ENCODE peak calls at places on chromosome 14, in six cellular contexts. W is mesenchymal stem cell, U is neuronal stem cell, P is trophoblast cell, O is H9, A is H1. X is an unnamed sample.

GRCh38 chr14:54193871-54194270 is 202.9 kb upstream of the CDKN3 start:
- DNase-seq in O (no peak), W (no peak), U (no peak), A (no peak), P (no peak), X (no peak)

GRCh38 chr14:48665077-48665784 is 920.9 kb downstream of the RPS29 start:
- DNase-seq in W (no peak), O (no peak), A (no peak), P (no peak), U (no peak), X (peak)

GRCh38 chr14:73795974-73796373 is 55.7 kb upstream of the PTGR2 start:
- DNase-seq in U (no peak), W (no peak), A (no peak), P (peak), O (no peak), X (peak)

GRCh38 chr14:75427482-75428229 is at the start of gene JDP2:
- DNase-seq in W (peak), P (peak), U (peak), A (no peak), O (peak), X (peak)

GRCh38 chr14:99245541-99246511 is 26.2 kb downstream of the BCL11B start:
- DNase-seq in W (no peak), O (peak), P (no peak), U (no peak), A (no peak), X (no peak)

GRCh38 chr14:22666203-22666893 is 22.2 kb upstream of the OR6J1 start:
- DNase-seq in O (no peak), A (no peak), P (no peak), W (no peak), U (no peak), X (no peak)

GRCh38 chr14:28770061-28770460 is 3.5 kb downstream of the FOXG1 start:
- DNase-seq in W (no peak), P (no peak), U (no peak), A (no peak), O (no peak), X (no peak)

GRCh38 chr14:100132161-100132902 is 27.1 kb downstream of the DEGS2 start:
- DNase-seq in A (no peak), O (no peak), U (no peak), P (no peak), W (no peak), X (no peak)

GRCh38 chr14:20486700-20487401 is 17.6 kb downstream of the PNP start:
- DNase-seq in O (no peak), A (no peak), P (no peak), U (no peak), W (no peak), X (no peak)

GRCh38 chr14:95146079-95146771 is 11.1 kb downstream of the DICER1 start:
- DNase-seq in U (no peak), A (no peak), W (no peak), O (no peak), P (no peak), X (no peak)

GRCh38 chr14:72679106-72679505 is 214.8 kb downstream of the DPF3 start:
- DNase-seq in P (no peak), U (no peak), W (no peak), A (no peak), O (no peak), X (peak)

GRCh38 chr14:46048127-46048526 is 603.5 kb downstream of the RPL10L start:
- DNase-seq in P (no peak), W (peak), A (peak), O (peak), U (peak), X (peak)

GRCh38 chr14:61472025-61472672 is 150.8 kb downstream of the PRKCH start:
- DNase-seq in W (peak), P (peak), O (no peak), A (no peak), U (no peak), X (peak)

GRCh38 chr14:100840286-100840685 is 14.4 kb downstream of the MEG3 start:
- DNase-seq in O (no peak), P (no peak), A (no peak), U (peak), W (no peak), X (no peak)

GRCh38 chr14:103625361-103626095 is 3.5 kb upstream of the KLC1 start:
- DNase-seq in W (no peak), U (no peak), P (no peak), O (no peak), A (no peak), X (no peak)

GRCh38 chr14:64910847-64911495 is 3.3 kb upstream of the CHURC1 start:
- DNase-seq in U (no peak), W (peak), O (no peak), P (no peak), A (no peak), X (peak)

GRCh38 chr14:42222924-42223471 is 616.3 kb downstream of the LRFN5 start:
- DNase-seq in U (no peak), W (peak), A (no peak), O (no peak), P (no peak), X (peak)

GRCh38 chr14:51544901-51545300 is 106.8 kb upstream of the FRMD6 start:
- DNase-seq in U (no peak), P (no peak), A (no peak), O (no peak), W (no peak), X (no peak)

GRCh38 chr14:56217380-56218045 is 99.3 kb downstream of the PELI2 start:
- DNase-seq in P (no peak), A (no peak), O (no peak), U (no peak), W (peak), X (no peak)

GRCh38 chr14:23817164-23817767 is 136.3 kb upstream of the DHRS4 start:
- DNase-seq in O (no peak), U (no peak), P (no peak), W (no peak), A (no peak), X (no peak)

GRCh38 chr14:32417956-32418552 is 89.0 kb downstream of the AKAP6 start:
- DNase-seq in P (no peak), W (peak), A (no peak), O (no peak), U (no peak), X (peak)

GRCh38 chr14:58922211-58922940 is 266.1 kb upstream of the DAAM1 start:
- DNase-seq in A (no peak), P (no peak), O (no peak), W (peak), U (no peak), X (peak)

GRCh38 chr14:79896009-79896408 is 315.3 kb downstream of the DIO2 start:
- DNase-seq in W (peak), A (no peak), P (no peak), O (no peak), U (no peak), X (peak)

GRCh38 chr14:27506272-27506671 is 908.4 kb upstream of the NOVA1 start:
- DNase-seq in O (no peak), W (no peak), A (no peak), P (no peak), U (no peak), X (no peak)

GRCh38 chr14:76998777-76999366 is 29.6 kb downstream of the IRF2BPL start:
- DNase-seq in W (no peak), O (no peak), A (no peak), P (no peak), U (no peak), X (no peak)

GRCh38 chr14:76376878-76377523 is 1.1 kb downstream of the ESRRB start:
- DNase-seq in U (no peak), W (no peak), A (no peak), O (no peak), P (no peak), X (no peak)

GRCh38 chr14:37251778-37252177 is 54.0 kb downstream of the MIPOL1 start:
- DNase-seq in A (no peak), O (no peak), W (no peak), P (no peak), U (no peak), X (no peak)

GRCh38 chr14:79658224-79658623 is 553.1 kb downstream of the DIO2 start:
- DNase-seq in A (no peak), W (no peak), P (no peak), U (no peak), O (no peak), X (no peak)

GRCh38 chr14:69868363-69868963 is 10.8 kb upstream of the SMOC1 start:
- DNase-seq in A (no peak), W (no peak), P (no peak), U (no peak), O (no peak), X (no peak)

GRCh38 chr14:63499701-63500250 is 43.4 kb downstream of the PPP2R5E start:
- DNase-seq in A (no peak), W (peak), O (no peak), P (peak), U (no peak), X (peak)

GRCh38 chr14:81062816-81063215 is 107.4 kb downstream of the TSHR start:
- DNase-seq in W (no peak), A (peak), O (peak), U (no peak), P (no peak), X (peak)

GRCh38 chr14:21264025-21264801 is 5.0 kb downstream of the HNRNPC start:
- DNase-seq in A (no peak), U (no peak), P (no peak), O (no peak), W (peak), X (peak)

GRCh38 chr14:83798421-83798820 is 1731.5 kb upstream of the FLRT2 start:
- DNase-seq in U (no peak), A (no peak), W (no peak), O (no peak), P (no peak), X (no peak)

GRCh38 chr14:76376001-76376404 is at the start of gene ESRRB:
- DNase-seq in A (peak), U (peak), O (peak), P (no peak), W (no peak), X (peak)

GRCh38 chr14:93745603-93746273 is 42.5 kb downstream of the PRIMA1 start:
- DNase-seq in O (no peak), P (no peak), U (no peak), W (no peak), A (no peak), X (no peak)
- H3K4ac ChIP-seq in O (no peak), P (no peak), U (peak), W (no peak), A (no peak), X (no peak)

GRCh38 chr14:102558566-102558965 is 33.9 kb upstream of the RCOR1 start:
- DNase-seq in U (no peak), P (no peak), A (no peak), O (no peak), W (no peak), X (no peak)

GRCh38 chr14:102557434-102558226 is 34.8 kb upstream of the RCOR1 start:
- DNase-seq in U (no peak), W (no peak), P (no peak), O (no peak), A (no peak), X (no peak)

GRCh38 chr14:102556098-102556677 is 36.3 kb upstream of the RCOR1 start:
- DNase-seq in W (no peak), U (no peak), O (no peak), A (no peak), P (no peak), X (no peak)

GRCh38 chr14:102560436-102561261 is 31.8 kb upstream of the RCOR1 start:
- DNase-seq in U (no peak), P (no peak), A (no peak), W (no peak), O (no peak), X (no peak)

DNA sequence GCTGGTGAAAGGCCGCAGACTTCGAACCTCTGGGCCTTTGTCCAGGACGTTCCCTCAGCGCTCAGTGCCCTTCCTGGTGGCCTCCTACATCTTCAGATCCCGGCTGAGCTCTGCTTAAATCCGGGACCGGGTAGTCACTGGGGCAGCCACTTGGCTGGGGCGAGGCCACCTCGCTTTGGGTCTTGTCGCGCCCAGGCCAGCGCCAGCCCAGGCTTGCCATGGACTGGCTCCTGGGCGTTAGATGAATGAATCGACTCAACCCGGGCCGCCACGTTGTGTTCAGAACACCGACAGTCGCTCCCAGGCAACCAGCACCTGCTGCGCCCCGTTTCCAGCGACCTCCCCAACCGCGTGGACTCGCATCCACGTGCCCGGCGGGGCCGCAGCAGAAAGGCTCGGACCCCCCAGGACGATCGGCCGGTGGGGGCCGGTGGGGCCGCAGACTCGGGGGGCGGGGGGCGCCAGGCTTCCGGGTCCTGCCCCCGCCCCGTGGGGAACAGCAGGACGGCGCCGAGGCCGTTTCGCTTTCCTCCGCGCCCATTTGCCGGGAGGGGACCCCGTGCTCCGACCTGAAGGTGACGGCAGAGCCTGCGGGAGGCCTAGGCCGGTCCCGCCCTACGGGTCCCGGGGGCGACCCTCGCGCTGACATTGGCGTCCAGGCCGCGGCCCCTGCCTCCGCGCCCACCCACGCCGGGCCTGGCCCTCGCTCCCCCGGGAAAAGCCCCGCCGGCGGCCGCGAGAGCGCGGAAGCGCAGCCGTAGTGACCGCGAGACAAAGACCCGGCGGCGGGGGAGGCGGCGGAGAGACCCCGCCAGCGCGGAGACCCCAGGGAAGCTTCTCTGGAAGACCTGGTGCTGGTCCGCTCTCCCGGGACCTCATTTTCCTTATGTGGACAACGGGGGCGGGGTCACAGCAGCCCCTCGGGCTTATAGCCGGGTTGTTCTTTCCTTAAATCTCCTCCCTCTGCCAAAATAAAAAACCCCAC is 37.3 kb upstream of the RCOR1 start:
- DNase-seq in O (peak), P (no peak), A (no peak), U (peak), W (peak), X (no peak)
- H2AFZ ChIP-seq in O (no peak), P (peak), A (no peak), U (peak), W (peak), X (peak)

GRCh38 chr14:68368850-68369249 is 424.0 kb downstream of the ZFP36L1 start:
- DNase-seq in W (no peak), U (no peak), A (no peak), P (no peak), O (no peak), X (no peak)

GRCh38 chr14:68365228-68365627 is 427.6 kb downstream of the ZFP36L1 start:
- DNase-seq in A (no peak), U (no peak), W (peak), P (peak), O (no peak), X (peak)

GRCh38 chr14:68369289-68369925 is 423.5 kb downstream of the ZFP36L1 start:
- DNase-seq in U (no peak), W (no peak), P (no peak), O (no peak), A (no peak), X (no peak)

GRCh38 chr14:68366656-68367055 is 426.2 kb downstream of the ZFP36L1 start:
- DNase-seq in O (no peak), W (no peak), P (no peak), A (no peak), U (no peak), X (no peak)

DNA sequence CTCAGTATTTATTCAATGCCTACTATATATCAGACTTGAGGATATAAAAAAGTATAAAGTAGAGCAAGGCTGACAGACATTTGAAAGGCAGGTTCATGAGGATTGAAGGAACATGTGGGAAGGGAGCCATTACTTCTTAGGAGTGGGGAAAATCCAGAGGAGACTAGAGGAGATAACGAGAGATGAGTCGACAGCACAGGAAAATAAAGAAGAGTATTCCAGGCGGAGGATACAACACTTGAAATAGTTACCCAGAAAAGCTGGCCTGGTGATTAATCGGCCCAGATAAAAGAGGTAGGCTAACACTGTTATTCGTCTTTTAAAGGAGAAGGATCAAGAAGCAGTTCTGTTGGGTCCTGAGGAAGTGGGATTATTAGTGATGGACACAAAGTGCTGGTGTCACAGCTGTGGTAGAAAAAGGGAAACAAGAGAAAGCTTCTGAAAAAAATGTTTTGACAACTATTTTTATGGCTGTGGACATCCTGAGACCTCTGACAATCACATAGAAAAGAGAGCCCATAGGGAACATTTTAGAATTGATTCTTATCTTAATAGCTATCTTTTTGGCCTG is 425.3 kb downstream of the ZFP36L1 start:
- DNase-seq in W (peak), P (no peak), A (no peak), U (no peak), O (no peak), X (no peak)
- H3K4me2 ChIP-seq in W (no peak), P (no peak), A (no peak), U (no peak), O (no peak), X (no peak)

DNA sequence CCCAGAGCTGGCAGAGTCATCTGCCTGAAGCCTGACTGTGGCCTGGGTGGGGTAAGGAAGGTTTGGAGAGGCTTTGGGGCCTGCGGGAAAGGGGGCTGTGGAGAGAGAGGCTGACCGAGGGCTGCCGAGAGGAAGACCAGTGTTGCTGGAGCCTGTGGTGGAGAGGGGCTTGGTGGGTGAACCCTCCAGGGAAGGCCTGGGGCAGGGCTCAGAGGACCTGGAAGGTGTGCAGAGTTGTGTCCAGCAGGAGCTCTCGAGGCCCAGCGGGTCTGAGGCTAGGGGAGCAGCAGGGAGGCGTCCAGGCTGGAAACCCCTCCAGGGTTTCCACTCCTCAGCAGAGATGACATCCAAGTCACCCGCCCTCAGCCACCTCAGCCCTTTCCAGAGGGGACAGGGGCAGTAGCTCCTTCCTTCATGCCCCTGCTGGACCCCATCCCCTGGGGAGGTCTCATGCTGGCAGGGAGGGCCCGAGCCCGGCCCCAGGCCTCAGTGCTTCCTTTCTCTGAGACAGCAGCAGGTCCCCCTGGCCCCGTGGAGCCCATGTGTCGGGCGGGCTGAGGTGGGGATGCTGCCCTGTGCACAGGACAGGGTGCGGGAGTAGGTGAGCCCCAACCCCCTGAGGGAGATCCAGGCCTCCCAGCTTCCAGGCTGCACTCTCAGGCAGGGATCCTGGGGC is 8.4 kb downstream of the CEP170B start:
- DNase-seq in P (no peak), A (no peak), O (no peak), U (no peak), W (no peak), X (no peak)
- H3K4ac ChIP-seq in P (peak), A (no peak), O (no peak), U (no peak), W (peak), X (no peak)

DNA sequence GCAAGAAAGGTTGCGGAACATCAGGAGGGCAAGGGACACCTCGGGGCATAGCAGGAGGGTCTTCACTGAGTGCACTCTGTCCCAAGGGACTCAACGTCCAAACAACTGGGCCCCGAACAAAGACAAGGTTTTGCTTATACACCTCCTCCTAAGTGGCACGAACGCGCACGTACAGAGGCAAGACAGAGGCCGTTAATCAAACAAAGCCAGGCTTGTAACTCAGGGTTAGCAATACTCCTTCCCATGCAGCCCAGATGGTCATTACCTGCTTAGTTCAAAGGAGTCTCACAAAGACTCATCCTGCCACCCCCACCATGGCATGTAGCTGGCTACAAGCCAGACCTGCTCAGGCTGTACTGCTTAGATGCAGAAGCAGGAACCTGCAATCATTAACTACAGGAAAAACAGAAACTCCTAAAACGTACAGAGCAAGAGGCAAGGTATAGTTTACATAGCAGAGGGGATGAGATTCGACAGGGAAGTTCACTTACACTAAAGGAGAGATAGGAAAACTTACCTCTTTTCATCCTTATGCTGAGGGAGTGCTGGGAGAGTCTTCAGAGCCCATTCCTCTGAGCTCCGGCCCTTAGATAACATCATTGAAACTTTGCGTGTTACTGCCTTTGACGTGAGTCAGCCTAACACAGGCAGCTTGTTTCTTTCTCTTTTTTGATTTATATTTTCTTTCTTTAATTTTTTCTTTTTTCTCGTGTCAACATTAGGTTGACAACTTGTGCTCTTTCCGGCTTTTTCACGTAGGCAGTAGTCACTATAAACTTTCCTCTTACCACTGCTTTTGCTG is 1319.1 kb downstream of the TMEM121 start:
- DNase-seq in W (no peak), P (peak), O (no peak), U (no peak), A (no peak), X (no peak)
- H2AFZ ChIP-seq in W (no peak), P (no peak), O (no peak), U (no peak), A (no peak), X (no peak)